ENCODE peak calls at places on chromosomes 13 and 19, in eight cellular contexts. N is PC-3, K is neural crest cell, W is osteocyte, O is mucosa of descending colon, G is progenitor cell of endocrine pancreas, A is GM20000, J is GM12865. U is an unnamed sample.

GRCh38 chr19:51714848-51715247 is 8.9 kb downstream of the HAS1 start:
- DNase-seq in W (no peak), A (no peak), K (no peak), J (no peak), G (no peak), N (no peak), O (no peak), U (no peak)

GRCh38 chr13:65217459-65217858 is 2012.7 kb downstream of the PCDH9 start:
- DNase-seq in J (no peak), A (no peak), K (no peak), G (no peak), N (no peak), W (no peak), O (no peak), U (no peak)

GRCh38 chr19:18940791-18941627 is at the start of gene HOMER3:
- DNase-seq in O (peak; percentile 77), K (peak; percentile 84), W (peak; percentile 93), A (peak; percentile 94), J (peak; percentile 66), G (peak; percentile 86), N (peak; percentile 72), U (peak; percentile 83)

GRCh38 chr19:44624840-44625354 is 11.5 kb downstream of the IGSF23 start:
- DNase-seq in J (no peak), K (no peak), N (no peak), W (no peak), G (no peak), A (no peak), O (no peak), U (no peak)

GRCh38 chr13:98297043-98297442 is 120.0 kb upstream of the RNF113B start:
- DNase-seq in G (no peak), K (no peak), J (no peak), N (no peak), O (no peak), A (no peak), W (no peak), U (no peak)

GRCh38 chr19:17553256-17553655 is 2.2 kb upstream of the COLGALT1 start:
- DNase-seq in J (peak; percentile 57), O (no peak), G (no peak), W (no peak), A (no peak), N (peak; percentile 80), K (no peak), U (no peak)

GRCh38 chr19:47518139-47518538 is 3.3 kb upstream of the NAPA start:
- DNase-seq in O (no peak), J (peak; percentile 96), K (no peak), G (no peak), W (no peak), A (peak; percentile 72), N (no peak), U (no peak)

GRCh38 chr19:11373166-11373884 is 1.1 kb upstream of the SWSAP1 start:
- DNase-seq in K (peak; percentile 65), J (peak; percentile 28), A (no peak), W (no peak), O (no peak), G (peak; percentile 37), N (peak; percentile 58), U (no peak)

GRCh38 chr13:51000576-51001260 is 91.1 kb downstream of the RNASEH2B start:
- DNase-seq in O (no peak), A (no peak), J (no peak), K (no peak), N (peak; percentile 2), W (no peak), G (no peak), U (no peak)

GRCh38 chr19:39218230-39219007 is 14.4 kb upstream of the SYCN start:
- DNase-seq in K (no peak), G (no peak), J (no peak), O (no peak), N (no peak), W (no peak), A (no peak), U (no peak)

GRCh38 chr13:112067871-112068305 is 939 bp downstream of the SOX1 start:
- DNase-seq in W (no peak), A (peak; percentile 38), K (no peak), G (no peak), J (no peak), N (no peak), O (no peak), U (no peak)

GRCh38 chr13:62122434-62122833 is 706.8 kb upstream of the PCDH20 start:
- DNase-seq in K (no peak), J (no peak), G (no peak), A (no peak), W (no peak), N (no peak), O (no peak), U (no peak)

GRCh38 chr13:62125451-62125850 is 709.8 kb upstream of the PCDH20 start:
- DNase-seq in J (no peak), N (no peak), G (no peak), W (no peak), A (no peak), O (no peak), K (no peak), U (no peak)

GRCh38 chr13:62123409-62123808 is 707.8 kb upstream of the PCDH20 start:
- DNase-seq in G (no peak), O (no peak), K (no peak), W (no peak), J (no peak), A (no peak), N (no peak), U (no peak)

DNA sequence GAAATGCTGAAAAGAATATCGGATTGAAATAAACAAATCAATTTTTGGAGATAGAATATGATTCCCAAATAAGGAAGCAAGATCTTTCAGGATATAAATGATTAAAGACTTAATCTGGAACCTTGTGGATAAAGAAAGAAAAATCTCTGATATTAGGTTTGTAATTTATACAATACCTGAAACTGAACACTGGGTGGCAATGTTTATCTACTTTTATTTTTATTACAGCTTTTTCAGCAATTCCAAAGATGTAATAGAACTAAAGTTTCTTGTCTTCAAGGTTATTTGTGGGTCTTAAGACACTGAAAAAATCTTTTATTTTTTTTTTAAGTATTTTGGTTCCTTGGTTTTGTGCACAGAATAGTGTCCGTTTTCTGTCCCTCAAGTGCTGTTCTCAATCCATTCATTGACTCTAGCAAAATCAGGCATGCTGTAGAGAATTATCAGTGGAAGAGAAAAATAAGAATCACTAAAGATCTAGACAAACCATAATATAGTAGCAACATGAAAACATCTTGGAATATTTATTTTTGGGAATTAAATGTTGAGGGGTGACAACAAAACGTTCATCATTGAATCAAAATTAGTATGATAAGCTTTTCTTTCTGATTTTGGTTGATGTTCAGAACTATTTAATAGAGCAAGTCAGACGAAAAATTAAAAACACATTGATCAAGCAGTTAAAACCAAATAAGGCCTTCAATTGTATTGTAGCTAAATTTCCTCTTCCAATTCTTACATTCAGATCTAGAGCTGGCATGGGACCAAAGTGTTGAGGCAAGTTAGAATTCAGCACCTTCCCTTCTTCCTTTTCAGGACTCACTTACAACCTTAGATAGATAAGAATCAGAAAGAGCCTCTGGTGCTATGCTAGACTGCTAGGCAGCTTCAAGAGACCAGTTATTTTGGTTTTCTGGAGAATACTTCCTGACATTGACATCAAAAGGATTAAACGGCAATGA is 704.4 kb upstream of the PCDH20 start:
- DNase-seq in O (no peak), N (peak; percentile 31), A (peak; percentile 13), W (no peak), K (no peak), J (peak; percentile 28), G (no peak), U (no peak)
- TF ChIP-seq CTCF in O (no peak), N (peak; percentile 53), A (no peak), W (peak; percentile 62), K (peak; percentile 76), J (no peak), G (peak; percentile 69), U (peak; percentile 79)

DNA sequence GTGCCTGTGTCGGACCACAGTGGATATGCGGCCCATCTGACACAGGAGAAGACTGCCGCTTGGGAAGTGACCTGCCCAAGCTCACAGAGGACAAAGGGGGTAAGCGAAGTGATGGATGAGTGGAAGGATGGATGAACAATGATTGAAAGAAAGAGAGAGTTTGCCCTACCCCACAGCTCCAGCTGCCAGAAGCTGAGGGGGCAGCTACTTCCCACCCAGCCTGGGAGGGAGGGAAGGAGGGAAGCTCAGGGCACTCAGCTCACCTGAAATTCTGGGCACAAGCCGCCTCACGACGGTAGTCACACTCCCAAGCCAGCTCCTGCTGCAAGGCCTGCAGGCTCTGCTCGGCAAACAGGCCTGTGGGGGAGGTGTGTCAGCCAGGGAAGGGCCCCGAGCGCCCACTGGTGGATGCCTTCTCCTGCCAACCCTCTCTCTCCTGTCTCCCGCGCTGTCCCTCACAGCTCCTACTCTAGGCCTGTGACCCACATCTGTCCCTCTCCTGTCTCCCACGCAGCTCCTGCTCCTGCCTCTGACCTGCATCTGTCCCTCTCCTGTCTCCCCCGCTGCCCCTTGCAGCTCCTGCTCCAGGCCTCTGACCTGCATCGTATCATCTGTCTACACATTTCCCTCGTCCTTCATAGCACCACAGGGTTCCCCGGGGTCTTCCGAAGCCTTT is 12.0 kb upstream of the NUMBL start:
- DNase-seq in K (no peak), O (no peak), G (peak; percentile 35), J (no peak), A (no peak), N (peak; percentile 29), W (no peak), U (peak; percentile 44)
- TF ChIP-seq CTCF in K (peak; percentile 49), O (no peak), G (peak; percentile 55), J (no peak), A (no peak), N (peak; percentile 30), W (peak; percentile 35), U (no peak)

DNA sequence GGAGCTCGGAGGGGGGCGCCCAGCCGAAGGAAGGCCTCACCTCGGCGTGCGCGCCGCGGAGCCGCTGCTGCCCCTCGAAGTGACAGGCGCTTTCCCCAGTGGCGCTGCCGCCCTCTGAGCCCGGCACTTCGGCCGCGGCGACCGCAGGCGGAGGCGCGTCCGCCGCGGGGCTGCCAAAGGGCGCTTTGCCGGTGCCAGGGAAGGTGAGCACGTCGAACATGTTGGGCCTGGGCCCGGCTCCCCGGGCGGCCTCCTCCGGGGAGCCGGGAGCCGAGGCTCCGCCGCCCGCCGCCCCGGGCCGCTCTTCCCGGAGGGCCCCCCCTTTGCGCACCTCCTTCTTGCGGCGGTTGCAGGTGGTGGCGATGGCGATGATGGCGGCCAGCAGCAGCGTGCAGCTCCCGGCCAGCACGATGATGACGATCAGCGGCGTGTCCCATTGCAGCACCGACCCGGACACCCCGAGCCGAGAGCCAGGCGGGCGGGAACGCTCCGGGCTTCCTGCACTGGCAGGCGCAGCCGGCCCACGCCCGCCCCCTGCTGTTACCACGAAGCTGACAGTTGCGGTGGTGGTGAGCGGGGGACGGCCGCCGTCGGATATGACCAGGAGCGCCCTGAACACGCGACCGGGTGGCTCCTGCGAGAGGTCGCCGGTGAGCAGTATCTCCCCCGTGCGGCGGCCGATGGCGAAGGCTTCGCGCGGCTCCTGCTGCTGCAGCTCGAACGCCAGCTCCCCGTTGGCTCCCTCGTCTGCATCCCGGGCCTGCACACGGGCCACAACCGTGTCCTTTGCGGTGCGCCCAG is 2.5 kb downstream of the PCDH8 start:
- DNase-seq in A (peak; percentile 58), G (peak; percentile 65), K (peak; percentile 61), J (no peak), O (peak; percentile 67), N (no peak), W (no peak), U (peak; percentile 69)
- TF ChIP-seq CTCF in A (no peak), G (peak; percentile 61), K (peak; percentile 61), J (no peak), O (peak; percentile 12), N (no peak), W (no peak), U (peak; percentile 59)

DNA sequence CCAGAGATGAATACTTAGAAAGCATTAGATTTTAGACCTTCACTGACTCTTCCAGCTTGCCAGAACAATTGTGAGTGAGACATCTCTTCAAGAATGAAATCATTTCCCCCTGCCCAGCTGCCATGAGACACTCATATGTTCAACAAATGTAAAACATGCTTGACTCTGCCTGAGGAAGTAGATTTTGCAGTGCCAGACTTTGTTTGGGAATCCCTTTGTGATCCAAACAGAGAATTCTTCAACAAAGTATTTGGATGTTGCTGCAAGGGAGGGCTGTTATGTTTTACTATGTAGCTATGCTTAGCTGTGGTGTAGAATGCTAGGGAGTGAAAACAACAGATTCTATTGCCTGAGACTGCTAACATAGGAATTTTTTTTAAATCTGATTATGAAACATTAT is 416.4 kb downstream of the DCT start:
- DNase-seq in J (no peak), G (no peak), W (no peak), A (no peak), N (no peak), O (no peak), K (no peak), U (no peak)
- TF ChIP-seq CTCF in J (no peak), G (no peak), W (no peak), A (no peak), N (no peak), O (no peak), K (no peak), U (no peak)

U was measured in mesothelial cell of epicardium.